ENCODE peak calls at places on chromosomes 7 and 10, in ten cellular contexts. J is T-helper 1 cell, A is ACHN, M is OCI-LY7, V is fibroblast of the aortic adventitia, S is H7, Y is renal cortical epithelial cell, R is Right ventricle myocardium superior, G is GM06990, B is kidney. E is an unnamed sample.

GRCh38 chr7:151632750-151633515 is 113.2 kb upstream of the RHEB start:
- DNase-seq in J (peak), A (peak), M (peak), V (no peak), S (peak), Y (no peak), R (peak), G (peak), B (peak), E (peak)

GRCh38 chr10:127013251-127013656 is 108.0 kb downstream of the DOCK1 start:
- DNase-seq in J (no peak), A (no peak), M (no peak), V (peak), S (no peak), Y (no peak), R (peak), G (no peak), B (no peak), E (no peak)

GRCh38 chr7:20219446-20220292 is 2.5 kb upstream of the MACC1 start:
- DNase-seq in J (no peak), A (no peak), M (peak), V (peak), S (no peak), Y (peak), R (peak), G (peak), B (peak), E (peak)

GRCh38 chr7:130476287-130477001 is 15.4 kb upstream of the MEST start:
- DNase-seq in J (no peak), A (no peak), M (no peak), V (peak), S (no peak), Y (no peak), R (no peak), G (no peak), B (no peak), E (no peak)

GRCh38 chr10:17622061-17622460 is 4.9 kb upstream of the HACD1 start:
- DNase-seq in J (no peak), A (no peak), M (no peak), V (peak), S (no peak), Y (no peak), R (no peak), G (no peak), B (no peak), E (no peak)

GRCh38 chr7:157819517-157819807 is 482.7 kb downstream of the DNAJB6 start:
- DNase-seq in J (no peak), A (no peak), M (no peak), V (no peak), S (peak), Y (no peak), R (no peak), G (no peak), B (peak), E (no peak)

GRCh38 chr10:77024456-77024855 is 613.2 kb downstream of the KCNMA1 start:
- DNase-seq in J (no peak), A (no peak), M (no peak), V (no peak), S (no peak), Y (no peak), R (no peak), G (no peak), B (no peak), E (no peak)

GRCh38 chr7:47497367-47498096 is 84.4 kb downstream of the TNS3 start:
- DNase-seq in J (no peak), A (no peak), M (peak), V (no peak), S (no peak), Y (no peak), R (no peak), G (peak), B (peak), E (no peak)

GRCh38 chr7:91571601-91572000 is 307.4 kb downstream of the FZD1 start:
- DNase-seq in J (no peak), A (no peak), M (no peak), V (no peak), S (no peak), Y (no peak), R (no peak), G (no peak), B (no peak), E (no peak)

GRCh38 chr10:71963756-71964668 is at the start of gene CHST3:
- DNase-seq in J (no peak), A (peak), M (no peak), V (peak), S (peak), Y (no peak), R (peak), G (no peak), B (peak), E (no peak)

GRCh38 chr7:85621286-85621685 is 434.4 kb upstream of the SEMA3D start:
- DNase-seq in J (no peak), A (no peak), M (no peak), V (peak), S (no peak), Y (no peak), R (no peak), G (no peak), B (no peak), E (peak)

GRCh38 chr10:132855889-132856288 is 69.9 kb upstream of the NKX6-2 start:
- DNase-seq in J (no peak), A (no peak), M (no peak), V (no peak), S (peak), Y (no peak), R (no peak), G (no peak), B (peak), E (no peak)

GRCh38 chr7:22660732-22661131 is 66.3 kb upstream of the IL6 start:
- DNase-seq in J (no peak), A (peak), M (peak), V (no peak), S (peak), Y (no peak), R (no peak), G (no peak), B (no peak), E (no peak)

E was measured in GF-D8.